ENCODE peak calls at places on chromosome 13, in seven cellular contexts. Z is stomach, H is brain microvascular endothelial cell, M is tibial nerve, X is uterus, E is mucosa of descending colon, J is thoracic aorta. C is an unnamed sample.

GRCh38 chr13:95262837-95263381 is 38.3 kb downstream of the ABCC4 start:
- DNase-seq in Z (no peak), H (no peak), M (no peak), X (no peak), E (no peak), J (no peak), C (no peak)

GRCh38 chr13:25932353-25932752 is 119.5 kb downstream of the SHISA2 start:
- DNase-seq in Z (no peak), H (no peak), M (no peak), X (no peak), E (no peak), J (no peak), C (no peak)

GRCh38 chr13:110323172-110323851 is 16.2 kb downstream of the COL4A2 start:
- DNase-seq in Z (no peak), H (peak), M (no peak), X (no peak), E (no peak), J (no peak), C (no peak)

GRCh38 chr13:20610006-20610405 is 43.0 kb downstream of the IFT88 start:
- DNase-seq in Z (no peak), H (peak), M (no peak), X (no peak), E (no peak), J (no peak), C (no peak)

GRCh38 chr13:78061806-78062205 is 143.2 kb upstream of the EDNRB start:
- DNase-seq in Z (no peak), H (no peak), M (no peak), X (no peak), E (no peak), J (no peak), C (no peak)

GRCh38 chr13:44196186-44196751 is 177.4 kb upstream of the SERP2 start:
- DNase-seq in Z (no peak), H (no peak), M (no peak), X (no peak), E (no peak), J (no peak), C (no peak)

GRCh38 chr13:36475468-36475867 is 43.2 kb downstream of the CCNA1 start:
- DNase-seq in Z (no peak), H (peak), M (no peak), X (no peak), E (no peak), J (no peak), C (no peak)

GRCh38 chr13:29499766-29500165 is 95.7 kb downstream of the SLC7A1 start:
- DNase-seq in Z (no peak), H (no peak), M (no peak), X (no peak), E (no peak), J (no peak), C (no peak)

GRCh38 chr13:112867301-112867711 is 101.7 kb upstream of the MCF2L start:
- DNase-seq in Z (no peak), H (no peak), M (no peak), X (no peak), E (no peak), J (no peak), C (no peak)

GRCh38 chr13:27965343-27965739 is 3.8 kb downstream of the CDX2 start:
- DNase-seq in Z (no peak), H (no peak), M (no peak), X (no peak), E (peak), J (no peak), C (no peak)

GRCh38 chr13:109323338-109323737 is 463.0 kb downstream of the IRS2 start:
- DNase-seq in Z (no peak), H (no peak), M (no peak), X (no peak), E (no peak), J (no peak), C (no peak)

GRCh38 chr13:46577656-46578589 is 25.0 kb downstream of the LRCH1 start:
- DNase-seq in Z (no peak), H (no peak), M (no peak), X (no peak), E (no peak), J (no peak), C (no peak)

GRCh38 chr13:50685491-50685890 is 158.0 kb downstream of the DLEU7 start:
- DNase-seq in Z (peak), H (peak), M (peak), X (peak), E (peak), J (no peak), C (peak)

GRCh38 chr13:84279166-84279565 is 396.9 kb upstream of the SLITRK1 start:
- DNase-seq in Z (no peak), H (no peak), M (no peak), X (no peak), E (no peak), J (no peak), C (no peak)

GRCh38 chr13:76928456-76928855 is 19.9 kb upstream of the ACOD1 start:
- DNase-seq in Z (no peak), H (no peak), M (no peak), X (no peak), E (no peak), J (no peak), C (no peak)

GRCh38 chr13:96090240-96091101 is 564 bp downstream of the HS6ST3 start:
- DNase-seq in Z (peak), H (no peak), M (no peak), X (no peak), E (no peak), J (no peak), C (no peak)

GRCh38 chr13:102972191-102972590 is 94.0 kb downstream of the SLC10A2 start:
- DNase-seq in Z (no peak), H (no peak), M (no peak), X (no peak), E (no peak), J (no peak), C (no peak)

GRCh38 chr13:112896736-112897602 is 72.0 kb upstream of the MCF2L start:
- DNase-seq in Z (no peak), H (no peak), M (no peak), X (no peak), E (no peak), J (no peak), C (no peak)

GRCh38 chr13:23723463-23723862 is 153.3 kb downstream of the TNFRSF19 start:
- DNase-seq in Z (no peak), H (no peak), M (no peak), X (no peak), E (no peak), J (no peak), C (no peak)

GRCh38 chr13:83121904-83122303 is 760.4 kb downstream of the SLITRK1 start:
- DNase-seq in Z (no peak), H (no peak), M (no peak), X (no peak), E (no peak), J (no peak), C (no peak)

GRCh38 chr13:27375686-27376326 is 48.6 kb upstream of the GTF3A start:
- DNase-seq in Z (peak), H (peak), M (peak), X (peak), E (peak), J (no peak), C (peak)

GRCh38 chr13:25391932-25392331 is 20.2 kb downstream of the ATP8A2 start:
- DNase-seq in Z (no peak), H (no peak), M (no peak), X (no peak), E (no peak), J (no peak), C (no peak)

GRCh38 chr13:30906411-30906990 is 430 bp downstream of the MEDAG start:
- DNase-seq in Z (no peak), H (no peak), M (no peak), X (peak), E (no peak), J (no peak), C (no peak)

GRCh38 chr13:38417241-38417640 is 67.6 kb downstream of the UFM1 start:
- DNase-seq in Z (no peak), H (no peak), M (no peak), X (no peak), E (no peak), J (no peak), C (no peak)

GRCh38 chr13:110524484-110525254 is 36.9 kb downstream of the RAB20 start:
- DNase-seq in Z (peak), H (no peak), M (no peak), X (no peak), E (peak), J (no peak), C (no peak)

GRCh38 chr13:24270639-24271131 is 38.7 kb upstream of the C1QTNF9 start:
- DNase-seq in Z (peak), H (peak), M (peak), X (peak), E (peak), J (no peak), C (peak)

GRCh38 chr13:29187584-29187983 is 367.4 kb downstream of the MTUS2 start:
- DNase-seq in Z (no peak), H (no peak), M (no peak), X (no peak), E (no peak), J (no peak), C (no peak)

GRCh38 chr13:51590966-51591627 is 6.8 kb downstream of the WDFY2 start:
- DNase-seq in Z (peak), H (peak), M (peak), X (peak), E (no peak), J (no peak), C (no peak)

DNA sequence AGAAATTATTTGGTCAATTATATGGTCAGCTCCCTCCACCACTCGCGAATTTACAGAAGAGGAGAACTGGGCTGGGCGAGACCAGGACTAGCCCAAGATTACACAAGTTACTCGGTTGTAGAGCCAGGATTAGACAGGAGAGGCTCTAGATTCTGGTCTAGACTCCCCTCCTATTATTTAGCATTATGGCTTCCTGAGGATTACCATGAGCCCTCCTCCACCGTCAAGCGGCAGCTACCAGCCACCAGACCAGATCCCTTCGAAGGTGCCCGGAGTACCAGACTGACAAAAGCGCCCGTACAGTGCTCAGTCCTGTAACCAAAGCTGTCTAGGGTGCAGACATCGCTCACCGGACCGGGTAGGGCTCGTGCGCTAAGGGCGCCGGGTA is 497 bp upstream of the MLNR start:
- DNase-seq in Z (no peak), H (no peak), M (no peak), X (no peak), E (peak), J (no peak), C (no peak)
- H3K4me3 ChIP-seq in Z (peak), H (peak), M (peak), X (no peak), E (no peak), J (peak), C (peak)

GRCh38 chr13:100485265-100485664 is 103.3 kb downstream of the GGACT start:
- DNase-seq in Z (no peak), H (no peak), M (no peak), X (no peak), E (no peak), J (no peak), C (no peak)

GRCh38 chr13:100490692-100491091 is 97.9 kb downstream of the GGACT start:
- DNase-seq in Z (no peak), H (no peak), M (no peak), X (no peak), E (no peak), J (no peak), C (no peak)

GRCh38 chr13:100483836-100484381 is 104.7 kb downstream of the GGACT start:
- DNase-seq in Z (no peak), H (no peak), M (no peak), X (no peak), E (no peak), J (no peak), C (no peak)

DNA sequence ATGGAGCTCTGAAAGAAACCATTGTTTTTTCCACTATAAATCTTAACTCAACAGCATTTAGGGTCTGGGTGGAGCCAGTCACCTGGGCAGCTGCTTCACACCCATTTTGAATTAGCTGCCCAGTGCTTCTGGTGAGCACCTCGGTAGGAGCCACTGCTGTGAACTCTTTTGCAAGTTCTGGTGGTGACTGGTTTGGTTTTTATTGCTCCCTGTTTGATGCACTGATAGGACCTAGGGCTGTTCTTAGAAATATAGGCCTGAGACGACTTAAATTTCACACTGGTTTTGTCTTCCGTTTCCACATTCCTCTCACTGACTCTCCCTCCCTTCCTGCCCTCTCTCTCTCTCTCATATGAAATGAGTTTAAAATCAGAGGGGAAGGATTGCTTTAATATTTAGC is 103.9 kb downstream of the GGACT start:
- DNase-seq in Z (no peak), H (no peak), M (no peak), X (no peak), E (peak), J (no peak), C (no peak)
- H3K4me3 ChIP-seq in Z (no peak), H (no peak), M (no peak), X (no peak), E (no peak), J (no peak), C (no peak)

GRCh38 chr13:41461527-41462124 is 4.3 kb downstream of the RGCC start:
- DNase-seq in Z (no peak), H (no peak), M (no peak), X (no peak), E (no peak), J (no peak), C (no peak)
- H3K4me3 ChIP-seq in Z (no peak), H (no peak), M (peak), X (no peak), E (no peak), J (no peak), C (no peak)

GRCh38 chr13:40118337-40118736 is 462.9 kb downstream of the COG6 start:
- DNase-seq in Z (no peak), H (no peak), M (no peak), X (no peak), E (no peak), J (no peak), C (no peak)

GRCh38 chr13:40113644-40114304 is 458.3 kb downstream of the COG6 start:
- DNase-seq in Z (no peak), H (no peak), M (no peak), X (no peak), E (no peak), J (no peak), C (no peak)

GRCh38 chr13:40114305-40114896 is 458.9 kb downstream of the COG6 start:
- DNase-seq in Z (no peak), H (no peak), M (no peak), X (no peak), E (no peak), J (no peak), C (no peak)

GRCh38 chr13:40115456-40115855 is 460.0 kb downstream of the COG6 start:
- DNase-seq in Z (no peak), H (peak), M (no peak), X (no peak), E (no peak), J (no peak), C (no peak)

GRCh38 chr13:40116008-40116407 is 460.5 kb downstream of the COG6 start:
- DNase-seq in Z (peak), H (peak), M (peak), X (peak), E (peak), J (no peak), C (no peak)
- H3K4me3 ChIP-seq in Z (no peak), H (no peak), M (no peak), X (no peak), E (no peak), J (no peak), C (no peak)

GRCh38 chr13:114054830-114055439 is 77.5 kb downstream of the RASA3 start:
- DNase-seq in Z (no peak), H (no peak), M (no peak), X (no peak), E (no peak), J (no peak), C (no peak)
- H3K4me3 ChIP-seq in Z (no peak), H (no peak), M (no peak), X (no peak), E (no peak), J (no peak), C (no peak)

GRCh38 chr13:33185853-33186252 is 99.7 kb downstream of the STARD13 start:
- DNase-seq in Z (no peak), H (no peak), M (no peak), X (no peak), E (no peak), J (no peak), C (no peak)
- H3K4me3 ChIP-seq in Z (no peak), H (peak), M (no peak), X (no peak), E (no peak), J (peak), C (no peak)

C was measured in Jurkat, Clone E6-1.